ENCODE peak calls at places on chromosomes 16 and 17, in four cellular contexts. B is GM23338, R is neural progenitor cell, H is H9. P is an unnamed sample.
A peak's percentile ranks its signal among the peaks of the same experiment; 100 is the strongest.

GRCh38 chr17:59331929-59332889 is 754 bp downstream of the YPEL2 start:
- DNase-seq in B (peak; percentile 52), R (peak; percentile 58), H (no peak), P (peak; percentile 9)

GRCh38 chr17:78397681-78398101 is 19.2 kb downstream of the PGS1 start:
- DNase-seq in B (no peak), R (no peak), H (no peak), P (peak; percentile 49)

GRCh38 chr17:55540414-55541091 is 29.3 kb upstream of the SMIM36 start:
- DNase-seq in B (no peak), R (no peak), H (no peak), P (peak; percentile 63)

GRCh38 chr17:67525239-67526135 is 148.4 kb downstream of the PITPNC1 start:
- DNase-seq in B (no peak), R (no peak), H (peak; percentile 19), P (no peak)

GRCh38 chr17:50586421-50587247 is 26.1 kb downstream of the CACNA1G start:
- DNase-seq in B (no peak), R (no peak), H (no peak), P (no peak)

GRCh38 chr17:67912656-67913055 is 83.6 kb downstream of the C17orf58 start:
- DNase-seq in B (no peak), R (no peak), H (no peak), P (no peak)

GRCh38 chr16:83952940-83953795 is at the start of gene OSGIN1:
- DNase-seq in B (peak; percentile 54), R (peak; percentile 59), H (peak; percentile 81), P (peak; percentile 92)

GRCh38 chr16:80804451-80805383 is at the start of gene CDYL2:
- DNase-seq in B (peak; percentile 31), R (peak; percentile 75), H (peak; percentile 32), P (no peak)

GRCh38 chr16:76335187-76335974 is 58.2 kb downstream of the CNTNAP4 start:
- DNase-seq in B (no peak), R (peak; percentile 44), H (no peak), P (no peak)

GRCh38 chr16:67294171-67294757 is 14.9 kb downstream of the PLEKHG4 start:
- DNase-seq in B (no peak), R (no peak), H (no peak), P (no peak)

GRCh38 chr16:75860654-75861053 is 134.4 kb upstream of the CPHXL start:
- DNase-seq in B (peak; percentile 28), R (peak; percentile 66), H (no peak), P (no peak)

GRCh38 chr16:74107795-74108610 is 188.6 kb upstream of the PSMD7 start:
- DNase-seq in B (peak; percentile 87), R (peak; percentile 71), H (peak; percentile 79), P (peak; percentile 2)

GRCh38 chr17:54900457-54901229 is at the start of gene TOM1L1:
- DNase-seq in B (peak; percentile 94), R (peak; percentile 93), H (peak; percentile 94), P (peak; percentile 78)

GRCh38 chr17:48299760-48300159 is 130.3 kb downstream of the SKAP1 start:
- DNase-seq in B (no peak), R (no peak), H (no peak), P (peak; percentile 9)

GRCh38 chr17:77228224-77229215 is 87.8 kb downstream of the SEC14L1 start:
- DNase-seq in B (no peak), R (peak; percentile 50), H (no peak), P (no peak)

GRCh38 chr17:53462393-53462811 is 360.3 kb upstream of the KIF2B start:
- DNase-seq in B (no peak), R (no peak), H (no peak), P (peak; percentile 72)

GRCh38 chr16:19844945-19845641 is 39.6 kb downstream of the GPRC5B start:
- DNase-seq in B (no peak), R (no peak), H (no peak), P (no peak)

GRCh38 chr17:41360291-41360995 is 9.2 kb downstream of the KRT33B start:
- DNase-seq in B (no peak), R (no peak), H (no peak), P (peak; percentile 70)

GRCh38 chr16:51524555-51525373 is 373.7 kb upstream of the SALL1 start:
- DNase-seq in B (no peak), R (no peak), H (no peak), P (peak; percentile 52)

GRCh38 chr16:86353185-86353584 is 157.1 kb upstream of the FOXF1 start:
- DNase-seq in B (no peak), R (no peak), H (no peak), P (peak; percentile 48)

GRCh38 chr16:16857603-16858283 is 478.8 kb downstream of the NPIPA7 start:
- DNase-seq in B (no peak), R (no peak), H (no peak), P (no peak)

GRCh38 chr17:15926039-15926740 is 18.7 kb upstream of the ADORA2B start:
- DNase-seq in B (no peak), R (no peak), H (no peak), P (no peak)

GRCh38 chr17:72775914-72776313 is 316.6 kb downstream of the SLC39A11 start:
- DNase-seq in B (no peak), R (peak; percentile 11), H (no peak), P (no peak)

GRCh38 chr16:50207652-50208051 is 54.5 kb downstream of the TENT4B start:
- DNase-seq in B (no peak), R (no peak), H (no peak), P (no peak)

GRCh38 chr17:4551141-4551540 is 4.0 kb downstream of the MYBBP1A start:
- DNase-seq in B (peak; percentile 50), R (no peak), H (no peak), P (no peak)

GRCh38 chr17:70089513-70090148 is 14.6 kb downstream of the KCNJ16 start:
- DNase-seq in B (no peak), R (no peak), H (no peak), P (no peak)

GRCh38 chr17:70321388-70321787 is 152.1 kb downstream of the KCNJ2 start:
- DNase-seq in B (no peak), R (no peak), H (no peak), P (no peak)

GRCh38 chr16:72952404-72953301 is 95.3 kb downstream of the ZFHX3 start:
- DNase-seq in B (no peak), R (no peak), H (no peak), P (no peak)

GRCh38 chr17:80146121-80147034 is 550 bp downstream of the EIF4A3 start:
- DNase-seq in B (peak; percentile 59), R (peak; percentile 75), H (no peak), P (no peak)

GRCh38 chr17:8698142-8699050 is 46.2 kb downstream of the CCDC42 start:
- DNase-seq in B (no peak), R (no peak), H (no peak), P (no peak)

GRCh38 chr16:30651124-30652004 is 604 bp downstream of the PRR14 start:
- DNase-seq in B (peak; percentile 72), R (peak; percentile 84), H (peak; percentile 71), P (peak; percentile 52)
- H3K4me2 ChIP-seq in B (peak overlapping the region; percentile 94), R (peak overlapping the region; percentile 80), H (peak overlapping the region; percentile 87), P (peak overlapping the region; percentile 96)

DNA sequence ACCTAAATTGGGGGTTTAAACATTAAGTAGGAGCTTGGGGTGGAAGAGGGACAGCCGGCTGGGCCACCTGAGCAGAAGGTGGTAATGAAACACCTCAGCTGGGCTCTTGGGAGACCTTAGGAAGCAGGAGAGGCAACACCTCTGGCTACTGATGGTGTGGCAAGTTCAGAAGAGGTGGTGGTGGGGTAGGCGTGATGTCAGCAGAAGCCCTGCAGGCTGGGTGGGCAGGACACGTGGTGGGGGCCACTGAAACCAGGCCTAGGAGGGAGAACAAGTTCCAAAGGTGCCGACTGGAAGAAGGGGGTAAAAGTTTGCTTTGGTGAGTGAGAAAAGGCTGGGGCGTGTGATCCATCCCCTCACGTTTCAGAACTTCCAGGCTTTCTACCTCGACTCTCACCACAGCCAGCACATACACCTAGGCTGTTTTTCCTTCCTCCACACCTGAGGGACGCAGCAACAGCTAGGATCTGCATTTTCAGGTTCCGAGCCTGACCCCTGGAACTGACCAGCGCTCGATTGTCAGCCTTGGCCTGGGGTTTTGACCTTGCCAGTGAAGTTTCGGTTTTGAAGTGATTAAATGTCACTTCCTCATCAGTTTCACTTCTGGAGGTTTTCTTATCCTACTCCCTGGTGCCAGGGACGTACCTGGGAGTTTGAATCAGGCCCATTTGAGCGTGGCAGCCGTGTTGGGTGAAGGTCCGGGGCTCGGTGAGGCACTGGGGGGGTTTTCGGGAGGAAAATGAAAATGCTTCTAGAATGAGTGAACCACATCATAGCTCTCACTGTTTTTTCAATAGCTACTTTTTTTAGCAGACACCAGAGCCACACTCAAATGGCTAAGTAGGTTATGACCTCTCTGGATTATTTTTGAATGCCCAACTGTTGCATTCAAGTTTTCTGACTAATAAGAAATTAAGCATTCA is 10.0 kb downstream of the SNN start:
- DNase-seq in B (no peak), R (no peak), H (no peak), P (no peak)
- H3K27me3 ChIP-seq in B (no peaks in the 10 kb centered on the region), R (no peaks in the 10 kb centered on the region), H (no peaks in the 10 kb centered on the region), P (no peaks in the 10 kb centered on the region)

GRCh38 chr16:69371564-69371963 is 14.2 kb downstream of the TERF2 start:
- DNase-seq in B (no peak), R (no peak), H (no peak), P (no peak)
- H3K4me2 ChIP-seq in B (no peak overlapping the region), R (no peak overlapping the region), H (no peak overlapping the region), P (no peak overlapping the region)

DNA sequence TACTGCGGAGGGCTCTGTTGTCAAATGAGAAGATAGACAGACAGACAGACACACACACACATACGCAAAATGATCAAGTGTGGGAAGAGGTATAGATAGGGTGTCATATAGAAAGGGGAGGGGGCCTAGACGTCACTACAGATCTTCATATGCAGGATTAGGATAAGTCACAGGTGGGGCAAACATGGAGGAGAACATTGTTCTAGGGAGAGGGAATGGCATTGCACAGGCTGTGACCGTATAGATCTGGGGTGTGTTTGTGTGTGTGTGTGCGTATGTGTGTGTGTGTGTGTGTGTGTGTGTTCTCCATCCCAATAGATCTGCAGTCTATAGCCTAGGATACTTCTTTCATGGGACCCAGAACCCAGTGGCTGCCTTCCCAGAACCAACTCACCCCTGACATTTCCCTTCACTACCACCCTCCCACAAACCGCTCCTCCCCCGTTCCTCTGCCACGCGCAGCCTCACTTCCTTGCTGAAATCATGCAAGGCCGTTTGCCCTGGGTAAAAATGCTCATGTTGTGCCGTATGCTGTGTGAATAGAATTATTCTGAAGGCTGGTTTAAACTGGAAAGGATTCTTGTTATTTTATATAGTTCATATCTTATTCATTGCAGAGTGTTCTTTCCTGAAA is 50.5 kb upstream of the CCL1 start:
- DNase-seq in B (no peak), R (no peak), H (no peak), P (no peak)
- H3K27me3 ChIP-seq in B (peaks cover 52% of the 10 kb centered on the region), R (peaks cover 28% of the 10 kb centered on the region), H (peaks cover 7% of the 10 kb centered on the region), P (no peaks in the 10 kb centered on the region)

P was measured in mammary epithelial cell.